ENCODE peak calls at places on chromosome 2, in nine cellular contexts. One of them, this sample, is unnamed.

GRCh38 chr2:18754286-18754685 is 164.9 kb upstream of the NT5C1B start:
- DNase-seq in kidney epithelial cell: no peak
- DNase-seq in NB4: no peak
- DNase-seq in HCT116: no peak
- DNase-seq in transverse colon: no peak
- DNase-seq in fibroblast of lung: no peak
- DNase-seq in Peyer's patch: no peak
- DNase-seq in ascending aorta: no peak
- DNase-seq in epithelial cell of esophagus: no peak
- DNase-seq in this sample: no peak

GRCh38 chr2:181754136-181754535 is 73.8 kb upstream of the NEUROD1 start:
- DNase-seq in epithelial cell of esophagus: no peak
- DNase-seq in ascending aorta: no peak
- DNase-seq in transverse colon: no peak
- DNase-seq in NB4: no peak
- DNase-seq in Peyer's patch: no peak
- DNase-seq in fibroblast of lung: no peak
- DNase-seq in kidney epithelial cell: no peak
- DNase-seq in HCT116: no peak
- DNase-seq in this sample: no peak

GRCh38 chr2:59888015-59888414 is 665.4 kb downstream of the BCL11A start:
- DNase-seq in ascending aorta: no peak
- DNase-seq in Peyer's patch: peak
- DNase-seq in transverse colon: no peak
- DNase-seq in NB4: peak
- DNase-seq in fibroblast of lung: no peak
- DNase-seq in kidney epithelial cell: no peak
- DNase-seq in HCT116: no peak
- DNase-seq in epithelial cell of esophagus: no peak
- DNase-seq in this sample: no peak

GRCh38 chr2:235856820-235857185 is 311.4 kb downstream of the GBX2 start:
- DNase-seq in epithelial cell of esophagus: no peak
- DNase-seq in kidney epithelial cell: no peak
- DNase-seq in fibroblast of lung: no peak
- DNase-seq in Peyer's patch: no peak
- DNase-seq in HCT116: no peak
- DNase-seq in ascending aorta: no peak
- DNase-seq in transverse colon: no peak
- DNase-seq in NB4: no peak
- DNase-seq in this sample: no peak

GRCh38 chr2:120735750-120736170 is at the start of gene GLI2:
- DNase-seq in epithelial cell of esophagus: peak
- DNase-seq in fibroblast of lung: peak
- DNase-seq in NB4: peak
- DNase-seq in transverse colon: peak
- DNase-seq in HCT116: peak
- DNase-seq in kidney epithelial cell: peak
- DNase-seq in ascending aorta: peak
- DNase-seq in Peyer's patch: peak
- DNase-seq in this sample: peak

GRCh38 chr2:55482186-55482945 is 37.2 kb upstream of the CFAP36 start:
- DNase-seq in HCT116: no peak
- DNase-seq in transverse colon: no peak
- DNase-seq in NB4: no peak
- DNase-seq in epithelial cell of esophagus: peak
- DNase-seq in Peyer's patch: no peak
- DNase-seq in fibroblast of lung: peak
- DNase-seq in ascending aorta: no peak
- DNase-seq in kidney epithelial cell: peak
- DNase-seq in this sample: no peak

GRCh38 chr2:12547771-12548170 is 169.0 kb upstream of the TRIB2 start:
- DNase-seq in kidney epithelial cell: no peak
- DNase-seq in Peyer's patch: no peak
- DNase-seq in NB4: no peak
- DNase-seq in HCT116: no peak
- DNase-seq in fibroblast of lung: no peak
- DNase-seq in epithelial cell of esophagus: no peak
- DNase-seq in transverse colon: no peak
- DNase-seq in ascending aorta: no peak
- DNase-seq in this sample: no peak

GRCh38 chr2:128456281-128456680 is 137.6 kb upstream of the HS6ST1 start:
- DNase-seq in HCT116: no peak
- DNase-seq in Peyer's patch: peak
- DNase-seq in transverse colon: no peak
- DNase-seq in epithelial cell of esophagus: no peak
- DNase-seq in kidney epithelial cell: no peak
- DNase-seq in ascending aorta: peak
- DNase-seq in fibroblast of lung: no peak
- DNase-seq in NB4: no peak
- DNase-seq in this sample: no peak

GRCh38 chr2:96508521-96509113 is 3.5 kb upstream of the NEURL3 start:
- DNase-seq in transverse colon: no peak
- DNase-seq in HCT116: no peak
- DNase-seq in kidney epithelial cell: no peak
- DNase-seq in fibroblast of lung: no peak
- DNase-seq in NB4: no peak
- DNase-seq in epithelial cell of esophagus: no peak
- DNase-seq in ascending aorta: peak
- DNase-seq in Peyer's patch: peak
- DNase-seq in this sample: no peak

GRCh38 chr2:209331291-209331844 is 92.5 kb upstream of the MAP2 start:
- DNase-seq in kidney epithelial cell: no peak
- DNase-seq in epithelial cell of esophagus: peak
- DNase-seq in transverse colon: no peak
- DNase-seq in HCT116: peak
- DNase-seq in Peyer's patch: no peak
- DNase-seq in NB4: peak
- DNase-seq in ascending aorta: no peak
- DNase-seq in fibroblast of lung: peak
- DNase-seq in this sample: no peak

GRCh38 chr2:59827677-59828076 is 725.8 kb downstream of the BCL11A start:
- DNase-seq in epithelial cell of esophagus: no peak
- DNase-seq in NB4: no peak
- DNase-seq in ascending aorta: no peak
- DNase-seq in HCT116: no peak
- DNase-seq in transverse colon: no peak
- DNase-seq in Peyer's patch: no peak
- DNase-seq in kidney epithelial cell: no peak
- DNase-seq in fibroblast of lung: no peak
- DNase-seq in this sample: no peak

GRCh38 chr2:88671786-88672427 is 19.6 kb upstream of the RPIA start:
- DNase-seq in ascending aorta: no peak
- DNase-seq in transverse colon: no peak
- DNase-seq in NB4: peak
- DNase-seq in HCT116: peak
- DNase-seq in epithelial cell of esophagus: peak
- DNase-seq in fibroblast of lung: peak
- DNase-seq in kidney epithelial cell: peak
- DNase-seq in Peyer's patch: no peak
- DNase-seq in this sample: no peak

GRCh38 chr2:190359896-190360376 is 16.5 kb downstream of the INPP1 start:
- DNase-seq in ascending aorta: peak
- DNase-seq in kidney epithelial cell: no peak
- DNase-seq in Peyer's patch: peak
- DNase-seq in HCT116: no peak
- DNase-seq in epithelial cell of esophagus: peak
- DNase-seq in transverse colon: peak
- DNase-seq in NB4: no peak
- DNase-seq in fibroblast of lung: peak
- DNase-seq in this sample: no peak

GRCh38 chr2:71277536-71278103 is 50.7 kb upstream of the PAIP2B start:
- DNase-seq in HCT116: peak
- DNase-seq in fibroblast of lung: no peak
- DNase-seq in Peyer's patch: peak
- DNase-seq in transverse colon: peak
- DNase-seq in NB4: peak
- DNase-seq in ascending aorta: peak
- DNase-seq in kidney epithelial cell: no peak
- DNase-seq in epithelial cell of esophagus: peak
- DNase-seq in this sample: no peak

GRCh38 chr2:48601349-48601748 is 16.3 kb upstream of the GTF2A1L start:
- DNase-seq in kidney epithelial cell: no peak
- DNase-seq in transverse colon: peak
- DNase-seq in Peyer's patch: no peak
- DNase-seq in epithelial cell of esophagus: peak
- DNase-seq in ascending aorta: no peak
- DNase-seq in HCT116: peak
- DNase-seq in fibroblast of lung: peak
- DNase-seq in NB4: peak
- DNase-seq in this sample: no peak

GRCh38 chr2:28311660-28312249 is 80.9 kb upstream of the FOSL2 start:
- DNase-seq in HCT116: no peak
- DNase-seq in kidney epithelial cell: no peak
- DNase-seq in ascending aorta: no peak
- DNase-seq in epithelial cell of esophagus: no peak
- DNase-seq in Peyer's patch: no peak
- DNase-seq in fibroblast of lung: no peak
- DNase-seq in transverse colon: no peak
- DNase-seq in NB4: no peak
- DNase-seq in this sample: no peak

GRCh38 chr2:37070931-37071330 is 13.2 kb downstream of the HEATR5B start:
- DNase-seq in kidney epithelial cell: no peak
- DNase-seq in HCT116: no peak
- DNase-seq in fibroblast of lung: no peak
- DNase-seq in ascending aorta: no peak
- DNase-seq in transverse colon: no peak
- DNase-seq in NB4: no peak
- DNase-seq in epithelial cell of esophagus: no peak
- DNase-seq in Peyer's patch: no peak
- DNase-seq in this sample: no peak

GRCh38 chr2:207474871-207475485 is 54.8 kb upstream of the CREB1 start:
- DNase-seq in Peyer's patch: peak
- DNase-seq in NB4: peak
- DNase-seq in HCT116: peak
- DNase-seq in epithelial cell of esophagus: peak
- DNase-seq in fibroblast of lung: peak
- DNase-seq in transverse colon: no peak
- DNase-seq in ascending aorta: no peak
- DNase-seq in kidney epithelial cell: no peak
- DNase-seq in this sample: peak

GRCh38 chr2:117856415-117857210 is 42.1 kb downstream of the DDX18 start:
- DNase-seq in fibroblast of lung: peak
- DNase-seq in NB4: no peak
- DNase-seq in HCT116: peak
- DNase-seq in transverse colon: no peak
- DNase-seq in Peyer's patch: no peak
- DNase-seq in epithelial cell of esophagus: peak
- DNase-seq in ascending aorta: no peak
- DNase-seq in kidney epithelial cell: peak
- DNase-seq in this sample: peak

DNA sequence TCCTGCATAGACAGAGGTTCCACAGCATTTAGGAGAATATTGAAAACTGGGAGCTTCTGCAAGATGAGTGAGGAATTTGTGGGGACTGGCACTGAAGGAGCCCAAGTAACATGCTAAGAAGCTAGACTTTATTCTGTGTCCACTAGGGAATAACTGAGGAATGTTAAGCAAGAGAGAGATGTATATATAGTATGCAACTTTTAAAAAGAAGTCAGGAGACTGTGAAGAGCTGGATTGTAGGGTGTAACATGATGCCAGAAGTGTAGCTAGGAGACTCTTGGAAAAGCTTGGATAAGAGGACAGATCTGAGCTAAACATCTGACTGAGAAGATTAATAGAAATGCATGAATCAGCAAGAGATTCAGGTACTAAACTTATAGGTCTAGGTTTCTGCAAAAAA is 270.6 kb upstream of the MMADHC start:
- DNase-seq in transverse colon: no peak
- DNase-seq in fibroblast of lung: peak
- DNase-seq in Peyer's patch: no peak
- DNase-seq in HCT116: no peak
- DNase-seq in ascending aorta: no peak
- DNase-seq in kidney epithelial cell: no peak
- DNase-seq in NB4: no peak
- DNase-seq in epithelial cell of esophagus: no peak
- DNase-seq in this sample: no peak
- TF ChIP-seq CTCF in transverse colon: no peak
- TF ChIP-seq CTCF in fibroblast of lung: no peak
- TF ChIP-seq CTCF in Peyer's patch: no peak
- TF ChIP-seq CTCF in HCT116: no peak
- TF ChIP-seq CTCF in ascending aorta: no peak
- TF ChIP-seq CTCF in kidney epithelial cell: no peak
- TF ChIP-seq CTCF in NB4: no peak
- TF ChIP-seq CTCF in epithelial cell of esophagus: no peak
- TF ChIP-seq CTCF in this sample: no peak

DNA sequence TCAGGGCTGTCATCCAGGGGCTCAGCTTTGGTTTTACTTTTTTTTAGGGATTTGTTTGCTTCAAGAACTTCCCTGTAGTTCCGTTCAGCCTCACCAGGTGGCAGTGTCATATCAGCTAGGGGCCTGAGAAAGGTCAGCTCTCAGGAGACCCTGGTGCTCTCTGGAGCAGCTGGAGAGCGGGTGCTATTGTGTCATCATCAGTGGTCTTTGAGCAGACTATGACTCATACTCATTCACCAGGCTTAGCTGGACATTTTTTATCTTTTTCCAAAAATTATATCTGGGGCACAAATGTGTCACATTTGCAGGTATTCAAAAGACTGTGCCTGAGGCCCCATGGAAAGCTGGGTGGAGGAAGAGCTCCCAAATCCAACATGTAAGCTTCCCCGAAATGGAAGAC is 24.4 kb downstream of the ZNF892 start:
- DNase-seq in transverse colon: peak
- DNase-seq in epithelial cell of esophagus: peak
- DNase-seq in NB4: peak
- DNase-seq in ascending aorta: no peak
- DNase-seq in fibroblast of lung: peak
- DNase-seq in HCT116: peak
- DNase-seq in Peyer's patch: peak
- DNase-seq in kidney epithelial cell: peak
- DNase-seq in this sample: peak
- TF ChIP-seq CTCF in transverse colon: peak
- TF ChIP-seq CTCF in epithelial cell of esophagus: peak
- TF ChIP-seq CTCF in NB4: peak
- TF ChIP-seq CTCF in ascending aorta: peak
- TF ChIP-seq CTCF in fibroblast of lung: peak
- TF ChIP-seq CTCF in HCT116: peak
- TF ChIP-seq CTCF in Peyer's patch: peak
- TF ChIP-seq CTCF in kidney epithelial cell: peak
- TF ChIP-seq CTCF in this sample: peak

GRCh38 chr2:81979051-81979450 is 1674.5 kb upstream of the LRRTM1 start:
- DNase-seq in kidney epithelial cell: no peak
- DNase-seq in HCT116: no peak
- DNase-seq in NB4: no peak
- DNase-seq in fibroblast of lung: no peak
- DNase-seq in epithelial cell of esophagus: no peak
- DNase-seq in Peyer's patch: no peak
- DNase-seq in transverse colon: no peak
- DNase-seq in ascending aorta: no peak
- DNase-seq in this sample: no peak
- TF ChIP-seq CTCF in kidney epithelial cell: no peak
- TF ChIP-seq CTCF in HCT116: no peak
- TF ChIP-seq CTCF in NB4: no peak
- TF ChIP-seq CTCF in fibroblast of lung: no peak
- TF ChIP-seq CTCF in epithelial cell of esophagus: no peak
- TF ChIP-seq CTCF in Peyer's patch: no peak
- TF ChIP-seq CTCF in transverse colon: no peak
- TF ChIP-seq CTCF in ascending aorta: no peak
- TF ChIP-seq CTCF in this sample: no peak

DNA sequence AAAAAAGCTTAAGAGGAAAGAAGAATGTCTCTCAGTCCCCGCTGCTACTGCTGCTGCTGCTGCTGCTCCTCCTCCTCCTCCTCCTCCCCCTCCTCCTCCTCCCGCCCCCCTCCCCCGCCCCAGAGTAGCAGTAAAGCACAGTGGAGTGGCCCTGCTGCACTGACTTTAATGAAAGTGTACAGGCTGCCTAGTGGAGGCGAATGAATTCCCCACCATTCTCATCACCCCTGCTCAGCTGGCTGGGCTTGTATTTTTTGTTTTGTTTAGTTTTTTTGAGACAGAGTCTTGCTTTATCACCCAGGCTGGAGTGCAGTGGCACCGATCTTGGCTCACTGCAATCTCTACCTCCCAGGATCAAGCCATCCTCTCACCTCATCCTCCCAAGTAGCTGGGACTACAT is 34.3 kb downstream of the GORASP2 start:
- DNase-seq in NB4: no peak
- DNase-seq in kidney epithelial cell: no peak
- DNase-seq in transverse colon: no peak
- DNase-seq in HCT116: no peak
- DNase-seq in Peyer's patch: no peak
- DNase-seq in ascending aorta: no peak
- DNase-seq in fibroblast of lung: no peak
- DNase-seq in epithelial cell of esophagus: no peak
- DNase-seq in this sample: no peak
- TF ChIP-seq CTCF in NB4: no peak
- TF ChIP-seq CTCF in kidney epithelial cell: no peak
- TF ChIP-seq CTCF in transverse colon: no peak
- TF ChIP-seq CTCF in HCT116: no peak
- TF ChIP-seq CTCF in Peyer's patch: no peak
- TF ChIP-seq CTCF in ascending aorta: no peak
- TF ChIP-seq CTCF in fibroblast of lung: no peak
- TF ChIP-seq CTCF in epithelial cell of esophagus: no peak
- TF ChIP-seq CTCF in this sample: no peak